ENCODE peak calls at places on chromosomes 12 and 14, in six cellular contexts. E, B, P, C, G and M are unnamed samples.

GRCh38 chr14:90698379-90698869 is 117.8 kb downstream of the TTC7B start:
- DNase-seq in E (no peak), P (no peak), B (no peak), C (peak; percentile 71), G (peak; percentile 36), M (no peak)

GRCh38 chr12:132023658-132024057 is 73.9 kb downstream of the EP400 start:
- DNase-seq in G (no peak), E (no peak), P (no peak), B (no peak), C (no peak), M (no peak)

GRCh38 chr12:34393821-34394150 is 371.5 kb downstream of the ALG10 start:
- DNase-seq in C (no peak), P (no peak), G (no peak), B (no peak), E (no peak), M (no peak)

GRCh38 chr12:88237954-88238353 is 95.8 kb downstream of the TMTC3 start:
- DNase-seq in E (no peak), C (no peak), G (no peak), B (peak; percentile 25), P (peak; percentile 32), M (peak; percentile 21)

GRCh38 chr14:66745078-66745477 is 237.1 kb downstream of the GPHN start:
- DNase-seq in C (no peak), P (no peak), B (no peak), G (no peak), E (no peak), M (no peak)

GRCh38 chr14:94391284-94391914 is 3.0 kb upstream of the SERPINA1 start:
- DNase-seq in C (no peak), B (no peak), G (no peak), P (no peak), E (no peak), M (no peak)

GRCh38 chr12:104285740-104286537 is 17.6 kb upstream of the EID3 start:
- DNase-seq in B (peak; percentile 72), G (no peak), C (peak; percentile 77), E (no peak), P (peak; percentile 42), M (no peak)

GRCh38 chr12:90909069-90909676 is 45.8 kb downstream of the CCER1 start:
- DNase-seq in G (peak; percentile 4), P (peak; percentile 38), E (no peak), B (peak; percentile 44), C (peak; percentile 1), M (no peak)

GRCh38 chr12:117842630-117843029 is 126.2 kb downstream of the KSR2 start:
- DNase-seq in B (no peak), C (no peak), E (no peak), P (no peak), G (no peak), M (no peak)

GRCh38 chr14:83467811-83468210 is 1934.2 kb upstream of the SEL1L start:
- DNase-seq in G (no peak), C (no peak), E (no peak), P (no peak), B (no peak), M (no peak)

GRCh38 chr12:15782667-15783066 is 6.5 kb downstream of the EPS8 start:
- DNase-seq in G (no peak), B (no peak), C (no peak), P (no peak), E (no peak), M (no peak)

GRCh38 chr12:94614288-94614721 is 36.1 kb downstream of the TMCC3 start:
- DNase-seq in B (peak; percentile 38), C (peak; percentile 20), E (no peak), G (no peak), P (no peak), M (no peak)

GRCh38 chr12:57223191-57224165 is 6.0 kb upstream of the SHMT2 start:
- DNase-seq in E (no peak), B (no peak), C (no peak), G (no peak), P (no peak), M (no peak)

GRCh38 chr12:46675736-46676135 is 150.1 kb downstream of the SLC38A4 start:
- DNase-seq in C (peak; percentile 13), B (peak; percentile 38), E (no peak), P (no peak), G (peak; percentile 7), M (peak; percentile 36)

GRCh38 chr14:65959563-65960024 is 526.6 kb upstream of the CCDC196 start:
- DNase-seq in G (no peak), C (no peak), E (no peak), P (no peak), B (no peak), M (no peak)

GRCh38 chr14:90179809-90180779 is 76.3 kb upstream of the PSMC1 start:
- DNase-seq in C (peak; percentile 54), B (no peak), G (no peak), E (no peak), P (no peak), M (no peak)

GRCh38 chr12:50786498-50787231 is 22.8 kb downstream of the ATF1 start:
- DNase-seq in P (peak; percentile 94), C (peak; percentile 3), G (no peak), B (peak; percentile 94), E (no peak), M (peak; percentile 100)

GRCh38 chr14:93977790-93978581 is 1.6 kb upstream of the ASB2 start:
- DNase-seq in E (peak; percentile 90), G (no peak), C (no peak), B (peak; percentile 28), P (no peak), M (no peak)

GRCh38 chr12:113479578-113480335 is 8.1 kb upstream of the LHX5 start:
- DNase-seq in P (no peak), E (peak; percentile 57), G (peak; percentile 45), B (peak; percentile 29), C (peak; percentile 61), M (no peak)